ENCODE peak calls at places on chromosome 19, in eight cellular contexts. R is GM04503; E is dermis blood vessel endothelial cell; G is nucleus accumbens; V is activated CD8-positive, alpha-beta memory T cell treated with anti-CD3 and anti-CD28 coated beads for 48 hours; K is psoas muscle; M is kidney tubule cell; Z is CD8-positive, alpha-beta memory T cell. H is an unnamed sample.

GRCh38 chr19:16062789-16063188 is 13.5 kb upstream of the TPM4 start:
- DNase-seq in R (no peak), E (peak; percentile 67), G (no peak), V (peak; percentile 36), K (peak; percentile 39), M (peak; percentile 43), Z (peak; percentile 78), H (peak; percentile 66)

GRCh38 chr19:14073925-14074838 is 1.6 kb downstream of the MISP3 start:
- DNase-seq in R (no peak), E (no peak), G (no peak), V (no peak), K (no peak), M (no peak), Z (no peak), H (peak; percentile 51)

GRCh38 chr19:49362048-49362925 is at the start of gene TEAD2:
- DNase-seq in R (no peak), E (peak; percentile 77), G (no peak), V (no peak), K (peak; percentile 77), M (peak; percentile 44), Z (no peak), H (no peak)

GRCh38 chr19:3249408-3249807 is 24.9 kb downstream of the CELF5 start:
- DNase-seq in R (no peak), E (peak; percentile 10), G (no peak), V (no peak), K (no peak), M (no peak), Z (no peak), H (no peak)

GRCh38 chr19:926595-927043 is 784 bp downstream of the ARID3A start:
- DNase-seq in R (no peak), E (no peak), G (no peak), V (no peak), K (peak; percentile 65), M (peak; percentile 29), Z (no peak), H (no peak)

GRCh38 chr19:31969955-31970545 is 375.4 kb upstream of the ZNF507 start:
- DNase-seq in R (no peak), E (no peak), G (no peak), V (no peak), K (no peak), M (no peak), Z (no peak), H (no peak)

GRCh38 chr19:40598918-40599307 is 2.3 kb upstream of the LTBP4 start:
- DNase-seq in R (no peak), E (no peak), G (no peak), V (no peak), K (no peak), M (no peak), Z (peak; percentile 37), H (no peak)

GRCh38 chr19:5131031-5131865 is 162.3 kb downstream of the KDM4B start:
- DNase-seq in R (no peak), E (no peak), G (no peak), V (no peak), K (no peak), M (no peak), Z (no peak), H (no peak)

GRCh38 chr19:1401138-1401888 is at the start of gene GAMT:
- DNase-seq in R (no peak), E (peak; percentile 49), G (no peak), V (no peak), K (no peak), M (no peak), Z (peak; percentile 69), H (no peak)

GRCh38 chr19:47406711-47407416 is 12.5 kb downstream of the MEIS3 start:
- DNase-seq in R (no peak), E (peak; percentile 50), G (no peak), V (no peak), K (no peak), M (no peak), Z (no peak), H (no peak)

GRCh38 chr19:22517496-22518411 is 95.6 kb upstream of the ZNF98 start:
- DNase-seq in R (no peak), E (no peak), G (no peak), V (no peak), K (no peak), M (no peak), Z (no peak), H (no peak)

GRCh38 chr19:45781282-45782161 is 768 bp downstream of the DMPK start:
- DNase-seq in R (no peak), E (no peak), G (no peak), V (no peak), K (peak; percentile 86), M (peak; percentile 47), Z (no peak), H (no peak)

GRCh38 chr19:39708594-39708993 is 4.3 kb downstream of the LGALS14 start:
- DNase-seq in R (no peak), E (no peak), G (no peak), V (no peak), K (no peak), M (no peak), Z (no peak), H (no peak)

GRCh38 chr19:30539981-30540380 is 167.8 kb downstream of the ZNF536 start:
- DNase-seq in R (no peak), E (no peak), G (no peak), V (no peak), K (no peak), M (no peak), Z (no peak), H (no peak)

GRCh38 chr19:58328999-58329398 is 2.2 kb downstream of the ZSCAN22 start:
- DNase-seq in R (no peak), E (peak; percentile 36), G (no peak), V (no peak), K (no peak), M (no peak), Z (no peak), H (no peak)

GRCh38 chr19:47274071-47274890 is at the start of gene INAFM1:
- DNase-seq in R (no peak), E (peak; percentile 96), G (peak; percentile 92), V (peak; percentile 100), K (peak; percentile 97), M (peak; percentile 95), Z (peak; percentile 99), H (peak; percentile 99)

GRCh38 chr19:13079542-13079986 is 23.1 kb downstream of the LYL1 start:
- DNase-seq in R (no peak), E (no peak), G (no peak), V (no peak), K (peak; percentile 70), M (no peak), Z (no peak), H (no peak)

GRCh38 chr19:30701178-30701577 is 329.0 kb downstream of the ZNF536 start:
- DNase-seq in R (no peak), E (no peak), G (no peak), V (no peak), K (no peak), M (no peak), Z (no peak), H (no peak)

H was measured in omental fat pad.